ENCODE peak calls at places on chromosome 11, in eight cellular contexts. One of them, this sample, is unnamed.

GRCh38 chr11:17781626-17782025 is 47.0 kb downstream of the KCNC1 start:
- DNase-seq in body of pancreas: no peak
- DNase-seq in IMR-90: no peak
- DNase-seq in ovary: no peak
- DNase-seq in A549: no peak
- DNase-seq in heart left ventricle: no peak
- DNase-seq in Peyer's patch: no peak
- DNase-seq in HCT116: no peak
- DNase-seq in this sample: no peak

GRCh38 chr11:92436026-92436425 is 211.4 kb downstream of the FAT3 start:
- DNase-seq in body of pancreas: no peak
- DNase-seq in IMR-90: no peak
- DNase-seq in ovary: no peak
- DNase-seq in A549: no peak
- DNase-seq in heart left ventricle: no peak
- DNase-seq in Peyer's patch: no peak
- DNase-seq in HCT116: no peak
- DNase-seq in this sample: no peak

GRCh38 chr11:25927391-25927790 is 404.5 kb upstream of the ANO3 start:
- DNase-seq in body of pancreas: no peak
- DNase-seq in IMR-90: no peak
- DNase-seq in ovary: no peak
- DNase-seq in A549: no peak
- DNase-seq in heart left ventricle: no peak
- DNase-seq in Peyer's patch: no peak
- DNase-seq in HCT116: no peak
- DNase-seq in this sample: no peak

GRCh38 chr11:69642549-69642912 is 1.6 kb downstream of the CCND1 start:
- DNase-seq in body of pancreas: no peak
- DNase-seq in IMR-90: no peak
- DNase-seq in ovary: no peak
- DNase-seq in A549: no peak
- DNase-seq in heart left ventricle: peak
- DNase-seq in Peyer's patch: peak
- DNase-seq in HCT116: no peak
- DNase-seq in this sample: peak

GRCh38 chr11:122671270-122671906 is 15.9 kb downstream of the UBASH3B start:
- DNase-seq in body of pancreas: no peak
- DNase-seq in IMR-90: peak
- DNase-seq in ovary: no peak
- DNase-seq in A549: no peak
- DNase-seq in heart left ventricle: no peak
- DNase-seq in Peyer's patch: no peak
- DNase-seq in HCT116: no peak
- DNase-seq in this sample: no peak

GRCh38 chr11:16632295-16633200 is 105.9 kb upstream of the C11orf58 start:
- DNase-seq in body of pancreas: no peak
- DNase-seq in IMR-90: peak
- DNase-seq in ovary: no peak
- DNase-seq in A549: no peak
- DNase-seq in heart left ventricle: no peak
- DNase-seq in Peyer's patch: no peak
- DNase-seq in HCT116: peak
- DNase-seq in this sample: peak

GRCh38 chr11:8683115-8683807 is 669 bp downstream of the RPL27A start:
- DNase-seq in body of pancreas: no peak
- DNase-seq in IMR-90: no peak
- DNase-seq in ovary: no peak
- DNase-seq in A549: no peak
- DNase-seq in heart left ventricle: no peak
- DNase-seq in Peyer's patch: no peak
- DNase-seq in HCT116: no peak
- DNase-seq in this sample: peak

GRCh38 chr11:76623171-76623883 is 47.2 kb downstream of the LRRC32 start:
- DNase-seq in body of pancreas: no peak
- DNase-seq in IMR-90: peak
- DNase-seq in ovary: no peak
- DNase-seq in A549: no peak
- DNase-seq in heart left ventricle: no peak
- DNase-seq in Peyer's patch: no peak
- DNase-seq in HCT116: no peak
- DNase-seq in this sample: no peak

GRCh38 chr11:11081786-11082185 is 223.9 kb upstream of the ZBED5 start:
- DNase-seq in body of pancreas: no peak
- DNase-seq in IMR-90: no peak
- DNase-seq in ovary: no peak
- DNase-seq in A549: no peak
- DNase-seq in heart left ventricle: no peak
- DNase-seq in Peyer's patch: no peak
- DNase-seq in HCT116: no peak
- DNase-seq in this sample: no peak

GRCh38 chr11:118536726-118537125 is 5.7 kb downstream of the TMEM25 start:
- DNase-seq in body of pancreas: no peak
- DNase-seq in IMR-90: peak
- DNase-seq in ovary: no peak
- DNase-seq in A549: no peak
- DNase-seq in heart left ventricle: no peak
- DNase-seq in Peyer's patch: no peak
- DNase-seq in HCT116: no peak
- DNase-seq in this sample: no peak

GRCh38 chr11:57338152-57338551 is at the start of gene P2RX3:
- DNase-seq in body of pancreas: no peak
- DNase-seq in IMR-90: no peak
- DNase-seq in ovary: no peak
- DNase-seq in A549: no peak
- DNase-seq in heart left ventricle: peak
- DNase-seq in Peyer's patch: no peak
- DNase-seq in HCT116: no peak
- DNase-seq in this sample: no peak

GRCh38 chr11:10742460-10743208 is 8.4 kb upstream of the CTR9 start:
- DNase-seq in body of pancreas: no peak
- DNase-seq in IMR-90: peak
- DNase-seq in ovary: no peak
- DNase-seq in A549: no peak
- DNase-seq in heart left ventricle: no peak
- DNase-seq in Peyer's patch: peak
- DNase-seq in HCT116: no peak
- DNase-seq in this sample: peak

GRCh38 chr11:102812188-102812587 is 14.2 kb upstream of the MMP1 start:
- DNase-seq in body of pancreas: no peak
- DNase-seq in IMR-90: no peak
- DNase-seq in ovary: no peak
- DNase-seq in A549: no peak
- DNase-seq in heart left ventricle: no peak
- DNase-seq in Peyer's patch: no peak
- DNase-seq in HCT116: no peak
- DNase-seq in this sample: no peak

GRCh38 chr11:95108159-95108611 is 18.5 kb downstream of the ENDOD1 start:
- DNase-seq in body of pancreas: peak
- DNase-seq in IMR-90: peak
- DNase-seq in ovary: peak
- DNase-seq in A549: no peak
- DNase-seq in heart left ventricle: peak
- DNase-seq in Peyer's patch: no peak
- DNase-seq in HCT116: no peak
- DNase-seq in this sample: no peak

GRCh38 chr11:108666373-108666772 is 1.5 kb downstream of the DDX10 start:
- DNase-seq in body of pancreas: no peak
- DNase-seq in IMR-90: no peak
- DNase-seq in ovary: no peak
- DNase-seq in A549: no peak
- DNase-seq in heart left ventricle: no peak
- DNase-seq in Peyer's patch: no peak
- DNase-seq in HCT116: no peak
- DNase-seq in this sample: peak

GRCh38 chr11:112610996-112611795 is 350.0 kb upstream of the NCAM1 start:
- DNase-seq in body of pancreas: no peak
- DNase-seq in IMR-90: no peak
- DNase-seq in ovary: no peak
- DNase-seq in A549: no peak
- DNase-seq in heart left ventricle: no peak
- DNase-seq in Peyer's patch: no peak
- DNase-seq in HCT116: no peak
- DNase-seq in this sample: no peak

GRCh38 chr11:75233688-75234295 is 6.8 kb upstream of the TPBGL start:
- DNase-seq in body of pancreas: no peak
- DNase-seq in IMR-90: peak
- DNase-seq in ovary: no peak
- DNase-seq in A549: no peak
- DNase-seq in heart left ventricle: peak
- DNase-seq in Peyer's patch: no peak
- DNase-seq in HCT116: no peak
- DNase-seq in this sample: peak

GRCh38 chr11:132332521-132332920 is 962.1 kb downstream of the NTM start:
- DNase-seq in body of pancreas: no peak
- DNase-seq in IMR-90: no peak
- DNase-seq in ovary: no peak
- DNase-seq in A549: no peak
- DNase-seq in heart left ventricle: no peak
- DNase-seq in Peyer's patch: no peak
- DNase-seq in HCT116: no peak
- DNase-seq in this sample: no peak

GRCh38 chr11:121451178-121451981 is 734 bp upstream of the SORL1 start:
- DNase-seq in body of pancreas: no peak
- DNase-seq in IMR-90: no peak
- DNase-seq in ovary: no peak
- DNase-seq in A549: no peak
- DNase-seq in heart left ventricle: no peak
- DNase-seq in Peyer's patch: peak
- DNase-seq in HCT116: no peak
- DNase-seq in this sample: no peak
- TF ChIP-seq POLR2A in body of pancreas: no peak
- TF ChIP-seq POLR2A in IMR-90: no peak
- TF ChIP-seq POLR2A in ovary: no peak
- TF ChIP-seq POLR2A in A549: no peak
- TF ChIP-seq POLR2A in heart left ventricle: no peak
- TF ChIP-seq POLR2A in Peyer's patch: peak
- TF ChIP-seq POLR2A in HCT116: no peak
- TF ChIP-seq POLR2A in this sample: no peak

DNA sequence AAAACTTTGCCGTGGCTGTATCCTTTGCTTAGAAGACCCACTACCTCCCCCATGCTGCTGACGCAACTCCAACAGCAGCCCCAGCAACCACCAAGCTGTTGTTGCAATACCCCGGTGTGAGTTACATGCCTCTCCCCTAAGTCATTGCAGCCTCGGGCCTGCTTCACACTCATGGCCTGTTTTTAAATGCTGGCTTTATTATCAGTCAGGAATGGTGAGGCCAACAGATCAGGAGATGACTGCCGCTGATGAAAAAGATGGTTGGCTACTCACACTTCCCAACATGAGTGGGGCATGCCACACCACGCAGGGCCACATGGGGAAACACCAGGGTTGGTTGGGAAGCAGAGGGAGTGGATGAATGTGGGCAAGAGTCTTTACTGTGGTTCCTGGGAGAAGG is 171.5 kb upstream of the SYT13 start:
- DNase-seq in body of pancreas: peak
- DNase-seq in IMR-90: peak
- DNase-seq in ovary: no peak
- DNase-seq in A549: no peak
- DNase-seq in heart left ventricle: no peak
- DNase-seq in Peyer's patch: no peak
- DNase-seq in HCT116: no peak
- DNase-seq in this sample: peak
- TF ChIP-seq POLR2A in body of pancreas: no peak
- TF ChIP-seq POLR2A in IMR-90: no peak
- TF ChIP-seq POLR2A in ovary: no peak
- TF ChIP-seq POLR2A in A549: no peak
- TF ChIP-seq POLR2A in heart left ventricle: no peak
- TF ChIP-seq POLR2A in Peyer's patch: no peak
- TF ChIP-seq POLR2A in HCT116: no peak
- TF ChIP-seq POLR2A in this sample: no peak

DNA sequence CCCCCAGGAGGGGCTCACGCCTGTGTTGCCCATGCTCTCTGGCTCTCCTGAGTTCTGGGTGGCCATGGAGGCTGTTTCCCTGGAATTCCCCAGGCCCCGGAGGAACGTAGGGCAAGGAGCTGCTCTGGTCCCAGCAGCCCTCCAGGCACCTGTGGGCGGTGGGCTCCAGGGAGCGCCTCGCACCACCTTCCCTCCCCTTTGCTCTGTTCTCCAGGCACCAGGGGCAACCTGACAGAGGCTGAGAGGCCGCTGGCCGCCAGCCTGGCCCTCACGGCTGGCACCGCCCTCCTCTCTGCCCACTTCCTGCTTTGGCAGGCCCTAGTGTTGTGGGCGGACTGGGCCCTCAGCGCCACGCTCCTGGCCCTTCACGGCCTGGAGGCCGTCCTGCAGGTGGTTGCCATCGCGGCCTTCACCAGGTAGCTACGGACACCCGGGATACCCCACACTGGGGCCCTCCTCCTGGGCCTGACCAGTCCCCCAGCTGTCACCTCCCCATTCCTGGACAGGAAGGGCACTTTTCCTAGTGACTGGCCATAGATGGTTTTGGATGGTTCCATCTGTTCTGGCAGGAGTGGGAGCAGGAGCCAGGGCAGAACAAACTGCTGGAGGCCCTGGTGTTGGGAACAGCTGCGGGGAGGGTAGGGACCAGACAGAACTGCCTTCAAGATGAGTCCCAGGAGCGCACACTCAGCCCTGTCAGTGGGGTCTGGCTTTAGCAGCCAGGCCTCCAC is 3.1 kb upstream of the EPS8L2 start:
- DNase-seq in body of pancreas: peak
- DNase-seq in IMR-90: no peak
- DNase-seq in ovary: peak
- DNase-seq in A549: no peak
- DNase-seq in heart left ventricle: no peak
- DNase-seq in Peyer's patch: no peak
- DNase-seq in HCT116: no peak
- DNase-seq in this sample: no peak
- TF ChIP-seq POLR2A in body of pancreas: no peak
- TF ChIP-seq POLR2A in IMR-90: no peak
- TF ChIP-seq POLR2A in ovary: no peak
- TF ChIP-seq POLR2A in A549: no peak
- TF ChIP-seq POLR2A in heart left ventricle: no peak
- TF ChIP-seq POLR2A in Peyer's patch: no peak
- TF ChIP-seq POLR2A in HCT116: no peak
- TF ChIP-seq POLR2A in this sample: no peak

GRCh38 chr11:116449522-116449921 is 323.3 kb downstream of the BUD13 start:
- DNase-seq in body of pancreas: no peak
- DNase-seq in IMR-90: no peak
- DNase-seq in ovary: no peak
- DNase-seq in A549: no peak
- DNase-seq in heart left ventricle: no peak
- DNase-seq in Peyer's patch: no peak
- DNase-seq in HCT116: no peak
- DNase-seq in this sample: no peak

GRCh38 chr11:116454020-116454645 is 318.7 kb downstream of the BUD13 start:
- DNase-seq in body of pancreas: peak
- DNase-seq in IMR-90: peak
- DNase-seq in ovary: peak
- DNase-seq in A549: peak
- DNase-seq in heart left ventricle: peak
- DNase-seq in Peyer's patch: no peak
- DNase-seq in HCT116: no peak
- DNase-seq in this sample: peak

GRCh38 chr11:116457336-116458007 is 315.3 kb downstream of the BUD13 start:
- DNase-seq in body of pancreas: no peak
- DNase-seq in IMR-90: no peak
- DNase-seq in ovary: no peak
- DNase-seq in A549: no peak
- DNase-seq in heart left ventricle: no peak
- DNase-seq in Peyer's patch: no peak
- DNase-seq in HCT116: no peak
- DNase-seq in this sample: no peak

GRCh38 chr11:116454951-116455350 is 317.8 kb downstream of the BUD13 start:
- DNase-seq in body of pancreas: no peak
- DNase-seq in IMR-90: no peak
- DNase-seq in ovary: no peak
- DNase-seq in A549: no peak
- DNase-seq in heart left ventricle: no peak
- DNase-seq in Peyer's patch: no peak
- DNase-seq in HCT116: no peak
- DNase-seq in this sample: no peak

GRCh38 chr11:116452447-116452846 is 320.3 kb downstream of the BUD13 start:
- DNase-seq in body of pancreas: no peak
- DNase-seq in IMR-90: no peak
- DNase-seq in ovary: no peak
- DNase-seq in A549: no peak
- DNase-seq in heart left ventricle: no peak
- DNase-seq in Peyer's patch: no peak
- DNase-seq in HCT116: no peak
- DNase-seq in this sample: no peak
- TF ChIP-seq POLR2A in body of pancreas: no peak
- TF ChIP-seq POLR2A in IMR-90: no peak
- TF ChIP-seq POLR2A in ovary: no peak
- TF ChIP-seq POLR2A in A549: no peak
- TF ChIP-seq POLR2A in heart left ventricle: no peak
- TF ChIP-seq POLR2A in Peyer's patch: no peak
- TF ChIP-seq POLR2A in HCT116: no peak
- TF ChIP-seq POLR2A in this sample: no peak

This sample was measured in erythroblast.